ENCODE peak calls at places on chromosome 4, in six cellular contexts. One of them, this sample, is unnamed.

GRCh38 chr4:129163427-129163826 is 67.5 kb downstream of the C4orf33 start:
- DNase-seq in uterus: no peak
- DNase-seq in AG04450: no peak
- DNase-seq in astrocyte of the spinal cord: no peak
- DNase-seq in transverse colon: no peak
- DNase-seq in left ventricle myocardium inferior: no peak
- DNase-seq in this sample: no peak

GRCh38 chr4:176988226-176988625 is 195.5 kb upstream of the VEGFC start:
- DNase-seq in uterus: no peak
- DNase-seq in AG04450: peak
- DNase-seq in astrocyte of the spinal cord: peak
- DNase-seq in transverse colon: no peak
- DNase-seq in left ventricle myocardium inferior: no peak
- DNase-seq in this sample: peak

GRCh38 chr4:118589471-118590055 is 95.6 kb upstream of the METTL14 start:
- DNase-seq in uterus: no peak
- DNase-seq in AG04450: no peak
- DNase-seq in astrocyte of the spinal cord: no peak
- DNase-seq in transverse colon: no peak
- DNase-seq in left ventricle myocardium inferior: no peak
- DNase-seq in this sample: no peak

GRCh38 chr4:142126890-142127497 is 490.6 kb downstream of the IL15 start:
- DNase-seq in uterus: peak
- DNase-seq in AG04450: peak
- DNase-seq in astrocyte of the spinal cord: peak
- DNase-seq in transverse colon: peak
- DNase-seq in left ventricle myocardium inferior: no peak
- DNase-seq in this sample: peak

GRCh38 chr4:46975841-46976551 is 17.4 kb downstream of the GABRA4 start:
- DNase-seq in uterus: no peak
- DNase-seq in AG04450: no peak
- DNase-seq in astrocyte of the spinal cord: no peak
- DNase-seq in transverse colon: no peak
- DNase-seq in left ventricle myocardium inferior: no peak
- DNase-seq in this sample: no peak

GRCh38 chr4:95124906-95125504 is 367.2 kb downstream of the BMPR1B start:
- DNase-seq in uterus: peak
- DNase-seq in AG04450: peak
- DNase-seq in astrocyte of the spinal cord: peak
- DNase-seq in transverse colon: no peak
- DNase-seq in left ventricle myocardium inferior: no peak
- DNase-seq in this sample: peak

GRCh38 chr4:3254302-3255131 is 5.6 kb downstream of the MSANTD1 start:
- DNase-seq in uterus: peak
- DNase-seq in AG04450: no peak
- DNase-seq in astrocyte of the spinal cord: no peak
- DNase-seq in transverse colon: peak
- DNase-seq in left ventricle myocardium inferior: peak
- DNase-seq in this sample: no peak

GRCh38 chr4:122576261-122577188 is 44.3 kb downstream of the IL21 start:
- DNase-seq in uterus: no peak
- DNase-seq in AG04450: no peak
- DNase-seq in astrocyte of the spinal cord: peak
- DNase-seq in transverse colon: no peak
- DNase-seq in left ventricle myocardium inferior: no peak
- DNase-seq in this sample: peak

GRCh38 chr4:109294006-109294405 is 8.5 kb downstream of the COL25A1 start:
- DNase-seq in uterus: no peak
- DNase-seq in AG04450: no peak
- DNase-seq in astrocyte of the spinal cord: no peak
- DNase-seq in transverse colon: no peak
- DNase-seq in left ventricle myocardium inferior: no peak
- DNase-seq in this sample: no peak

GRCh38 chr4:166842795-166843261 is 391.5 kb downstream of the SPOCK3 start:
- DNase-seq in uterus: no peak
- DNase-seq in AG04450: no peak
- DNase-seq in astrocyte of the spinal cord: no peak
- DNase-seq in transverse colon: no peak
- DNase-seq in left ventricle myocardium inferior: no peak
- DNase-seq in this sample: no peak

GRCh38 chr4:118036336-118036735 is 2.0 kb downstream of the NDST3 start:
- DNase-seq in uterus: no peak
- DNase-seq in AG04450: no peak
- DNase-seq in astrocyte of the spinal cord: no peak
- DNase-seq in transverse colon: no peak
- DNase-seq in left ventricle myocardium inferior: no peak
- DNase-seq in this sample: no peak

GRCh38 chr4:38723726-38724506 is 58.9 kb downstream of the TLR10 start:
- DNase-seq in uterus: no peak
- DNase-seq in AG04450: no peak
- DNase-seq in astrocyte of the spinal cord: no peak
- DNase-seq in transverse colon: peak
- DNase-seq in left ventricle myocardium inferior: no peak
- DNase-seq in this sample: no peak

GRCh38 chr4:133801858-133802257 is 399.7 kb downstream of the PABPC4L start:
- DNase-seq in uterus: no peak
- DNase-seq in AG04450: no peak
- DNase-seq in astrocyte of the spinal cord: peak
- DNase-seq in transverse colon: no peak
- DNase-seq in left ventricle myocardium inferior: no peak
- DNase-seq in this sample: no peak

GRCh38 chr4:42070463-42070862 is 80.1 kb downstream of the SLC30A9 start:
- DNase-seq in uterus: no peak
- DNase-seq in AG04450: no peak
- DNase-seq in astrocyte of the spinal cord: no peak
- DNase-seq in transverse colon: no peak
- DNase-seq in left ventricle myocardium inferior: no peak
- DNase-seq in this sample: no peak

GRCh38 chr4:21888195-21888976 is 60.2 kb downstream of the KCNIP4 start:
- DNase-seq in uterus: no peak
- DNase-seq in AG04450: peak
- DNase-seq in astrocyte of the spinal cord: peak
- DNase-seq in transverse colon: no peak
- DNase-seq in left ventricle myocardium inferior: no peak
- DNase-seq in this sample: peak

GRCh38 chr4:38082424-38083374 is 122.5 kb downstream of the PTTG2 start:
- DNase-seq in uterus: no peak
- DNase-seq in AG04450: peak
- DNase-seq in astrocyte of the spinal cord: peak
- DNase-seq in transverse colon: no peak
- DNase-seq in left ventricle myocardium inferior: no peak
- DNase-seq in this sample: peak

GRCh38 chr4:168633071-168633470 is 136.2 kb downstream of the PALLD start:
- DNase-seq in uterus: no peak
- DNase-seq in AG04450: no peak
- DNase-seq in astrocyte of the spinal cord: peak
- DNase-seq in transverse colon: no peak
- DNase-seq in left ventricle myocardium inferior: no peak
- DNase-seq in this sample: no peak

GRCh38 chr4:168629561-168629960 is 132.7 kb downstream of the PALLD start:
- DNase-seq in uterus: no peak
- DNase-seq in AG04450: no peak
- DNase-seq in astrocyte of the spinal cord: no peak
- DNase-seq in transverse colon: no peak
- DNase-seq in left ventricle myocardium inferior: no peak
- DNase-seq in this sample: no peak

GRCh38 chr4:168630445-168631187 is 133.8 kb downstream of the PALLD start:
- DNase-seq in uterus: no peak
- DNase-seq in AG04450: no peak
- DNase-seq in astrocyte of the spinal cord: peak
- DNase-seq in transverse colon: no peak
- DNase-seq in left ventricle myocardium inferior: no peak
- DNase-seq in this sample: peak

GRCh38 chr4:168632246-168632832 is 135.5 kb downstream of the PALLD start:
- DNase-seq in uterus: no peak
- DNase-seq in AG04450: no peak
- DNase-seq in astrocyte of the spinal cord: no peak
- DNase-seq in transverse colon: no peak
- DNase-seq in left ventricle myocardium inferior: no peak
- DNase-seq in this sample: no peak

GRCh38 chr4:168631241-168632151 is 134.6 kb downstream of the PALLD start:
- DNase-seq in uterus: peak
- DNase-seq in AG04450: no peak
- DNase-seq in astrocyte of the spinal cord: peak
- DNase-seq in transverse colon: peak
- DNase-seq in left ventricle myocardium inferior: peak
- DNase-seq in this sample: peak
- TF ChIP-seq CTCF in uterus: peak
- TF ChIP-seq CTCF in AG04450: peak
- TF ChIP-seq CTCF in astrocyte of the spinal cord: peak
- TF ChIP-seq CTCF in transverse colon: peak
- TF ChIP-seq CTCF in left ventricle myocardium inferior: peak
- TF ChIP-seq CTCF in this sample: peak

GRCh38 chr4:152983774-152984411 is 47.8 kb downstream of the FHDC1 start:
- DNase-seq in uterus: no peak
- DNase-seq in AG04450: no peak
- DNase-seq in astrocyte of the spinal cord: peak
- DNase-seq in transverse colon: no peak
- DNase-seq in left ventricle myocardium inferior: no peak
- DNase-seq in this sample: peak
- H3K4me3 ChIP-seq in uterus: no peak
- H3K4me3 ChIP-seq in AG04450: no peak
- H3K4me3 ChIP-seq in astrocyte of the spinal cord: no peak
- H3K4me3 ChIP-seq in transverse colon: no peak
- H3K4me3 ChIP-seq in left ventricle myocardium inferior: no peak
- H3K4me3 ChIP-seq in this sample: no peak

GRCh38 chr4:72295966-72296557 is 264.3 kb downstream of the NPFFR2 start:
- DNase-seq in uterus: no peak
- DNase-seq in AG04450: peak
- DNase-seq in astrocyte of the spinal cord: peak
- DNase-seq in transverse colon: no peak
- DNase-seq in left ventricle myocardium inferior: no peak
- DNase-seq in this sample: peak
- TF ChIP-seq CTCF in uterus: peak
- TF ChIP-seq CTCF in AG04450: peak
- TF ChIP-seq CTCF in astrocyte of the spinal cord: peak
- TF ChIP-seq CTCF in transverse colon: peak
- TF ChIP-seq CTCF in left ventricle myocardium inferior: peak
- TF ChIP-seq CTCF in this sample: peak

GRCh38 chr4:10006604-10007435 is 14.5 kb downstream of the SLC2A9 start:
- DNase-seq in uterus: no peak
- DNase-seq in AG04450: no peak
- DNase-seq in astrocyte of the spinal cord: peak
- DNase-seq in transverse colon: peak
- DNase-seq in left ventricle myocardium inferior: no peak
- DNase-seq in this sample: no peak
- H3K4me3 ChIP-seq in uterus: no peak
- H3K4me3 ChIP-seq in AG04450: no peak
- H3K4me3 ChIP-seq in astrocyte of the spinal cord: no peak
- H3K4me3 ChIP-seq in transverse colon: no peak
- H3K4me3 ChIP-seq in left ventricle myocardium inferior: no peak
- H3K4me3 ChIP-seq in this sample: no peak

This sample was measured in brain microvascular endothelial cell.